ENCODE peak calls at places on chromosomes 5 and 9, in eight cellular contexts. G is upper lobe of right lung, U is HCT116, Q is dorsolateral prefrontal cortex, X is Calu3, J is GM20000, R is fibroblast of lung, S is astrocyte. H is an unnamed sample.

GRCh38 chr9:99169982-99170761 is 51.6 kb downstream of the ALG2 start:
- DNase-seq in S (no peak), X (no peak), R (peak), U (no peak), G (no peak), J (no peak), Q (no peak), H (no peak)

GRCh38 chr9:137365056-137365455 is 57.9 kb downstream of the EXD3 start:
- DNase-seq in G (no peak), U (no peak), S (no peak), J (no peak), R (no peak), X (no peak), Q (peak), H (no peak)

GRCh38 chr9:124913378-124913777 is 27.5 kb downstream of the GOLGA1 start:
- DNase-seq in Q (no peak), U (no peak), G (no peak), S (no peak), R (no peak), J (no peak), X (no peak), H (no peak)

GRCh38 chr9:137742698-137743097 is 123.9 kb downstream of the EHMT1 start:
- DNase-seq in G (no peak), U (no peak), X (no peak), R (peak), Q (no peak), S (no peak), J (no peak), H (no peak)

GRCh38 chr5:154543380-154543779 is 65.4 kb upstream of the HAND1 start:
- DNase-seq in J (no peak), R (peak), S (peak), U (no peak), X (no peak), G (no peak), Q (no peak), H (no peak)

GRCh38 chr5:33073856-33074255 is 362.7 kb downstream of the NPR3 start:
- DNase-seq in R (no peak), U (no peak), S (no peak), X (no peak), J (no peak), Q (no peak), G (no peak), H (no peak)

GRCh38 chr5:86858452-86858851 is 240.7 kb downstream of the COX7C start:
- DNase-seq in S (peak), U (no peak), Q (no peak), X (no peak), G (no peak), R (peak), J (no peak), H (no peak)

GRCh38 chr5:86461169-86461956 is 156.4 kb upstream of the COX7C start:
- DNase-seq in R (peak), G (no peak), S (no peak), X (peak), U (no peak), Q (no peak), J (no peak), H (no peak)

DNA sequence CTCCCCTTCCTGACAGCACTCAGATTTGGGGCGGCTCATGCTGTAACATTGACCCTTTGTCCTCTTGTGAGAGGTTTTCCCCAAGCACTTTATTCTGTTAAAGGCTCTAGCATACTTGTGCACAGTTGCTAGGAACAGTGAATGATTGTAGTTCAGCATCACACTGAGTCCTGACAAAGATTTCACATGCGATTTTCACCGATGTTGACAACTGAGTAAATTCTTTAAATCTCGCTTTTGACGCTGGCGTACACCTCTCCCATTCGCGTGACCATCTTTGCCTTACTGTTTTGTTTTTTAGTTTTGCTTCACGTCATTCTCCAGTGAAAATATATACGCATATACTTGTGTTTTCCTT is 788 bp downstream of the CDC37L1 start:
- DNase-seq in U (no peak), R (peak), X (no peak), Q (no peak), S (no peak), J (no peak), G (no peak), H (no peak)
- TF ChIP-seq CTCF in U (no peak), R (no peak), X (no peak), Q (no peak), S (no peak), J (no peak), G (no peak), H (no peak)

DNA sequence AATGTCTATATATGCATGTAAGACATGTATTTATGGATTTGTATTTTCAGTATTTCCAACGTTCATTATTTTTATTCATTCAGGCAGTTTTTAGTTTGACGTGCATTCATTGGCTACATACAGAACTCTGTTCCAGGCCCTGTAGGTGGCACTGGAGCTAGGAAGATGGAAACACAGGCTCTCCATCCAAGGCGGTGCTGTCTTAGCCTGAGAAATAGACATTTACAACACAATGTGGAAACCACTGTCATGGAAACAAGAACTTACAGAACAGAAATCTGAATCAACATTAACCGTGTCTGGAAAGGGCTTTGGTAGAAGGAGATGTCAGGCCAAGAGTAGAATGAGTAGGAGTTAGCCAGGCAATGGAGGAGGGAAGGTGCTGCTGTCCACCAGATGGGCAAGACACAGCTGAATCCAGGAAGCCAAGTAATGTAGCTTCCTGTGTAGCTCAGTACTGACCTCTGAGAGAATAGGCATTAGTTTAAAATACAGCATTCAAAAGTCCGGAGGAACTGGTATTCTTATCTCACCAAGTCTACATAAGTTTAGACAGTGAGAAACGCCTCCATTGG is 388.7 kb upstream of the CDH6 start:
- DNase-seq in U (no peak), X (no peak), S (peak), G (no peak), R (peak), J (no peak), Q (no peak), H (no peak)
- TF ChIP-seq CTCF in U (no peak), X (no peak), S (no peak), G (no peak), R (no peak), J (no peak), Q (no peak), H (no peak)

GRCh38 chr9:132412089-132412488 is 2.1 kb downstream of the CFAP77 start:
- DNase-seq in R (peak), Q (no peak), G (no peak), X (peak), U (peak), S (no peak), J (peak), H (peak)
- TF ChIP-seq CTCF in R (peak), Q (peak), G (peak), X (no peak), U (peak), S (peak), J (peak), H (peak)

DNA sequence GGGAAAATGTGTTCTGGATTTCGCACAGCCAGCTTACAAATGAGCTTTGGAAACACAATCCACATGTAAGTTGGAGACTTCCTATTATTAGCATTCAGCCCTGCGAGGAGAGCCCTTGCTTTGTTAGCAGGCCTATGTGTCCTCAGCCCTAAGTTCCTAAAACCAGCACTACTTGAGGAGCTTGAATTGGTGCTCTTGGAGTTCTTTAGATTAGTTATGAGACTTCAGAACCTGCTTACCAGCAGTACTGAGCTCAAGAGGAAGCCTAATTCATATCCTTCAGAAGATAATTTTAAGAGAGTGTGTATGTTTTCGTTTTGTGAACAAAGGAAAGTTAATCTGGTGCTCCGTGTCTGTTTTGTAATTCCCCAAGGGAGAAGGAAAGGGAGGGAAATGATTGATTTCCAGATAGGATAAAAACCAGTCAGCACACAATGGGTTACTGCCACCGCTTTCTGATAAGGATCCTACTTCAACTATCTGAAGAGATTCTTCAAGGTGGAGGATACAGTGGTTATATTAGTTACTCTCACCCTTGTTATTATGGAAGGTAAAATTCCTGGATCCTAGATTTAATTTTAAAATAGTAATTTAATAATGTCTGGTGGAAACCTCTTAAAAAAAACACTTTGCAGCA is 35.2 kb downstream of the PIK3R1 start:
- DNase-seq in S (no peak), J (no peak), U (no peak), R (no peak), X (no peak), G (no peak), Q (no peak), H (no peak)
- TF ChIP-seq CTCF in S (no peak), J (no peak), U (no peak), R (no peak), X (no peak), G (no peak), Q (no peak), H (no peak)

GRCh38 chr5:177098103-177098771 is 11.5 kb downstream of the FGFR4 start:
- DNase-seq in J (no peak), R (no peak), U (no peak), X (no peak), G (no peak), S (no peak), Q (no peak), H (no peak)
- TF ChIP-seq CTCF in J (no peak), R (no peak), U (no peak), X (no peak), G (no peak), S (no peak), Q (no peak), H (peak)

GRCh38 chr5:102971693-102972293 is 148.1 kb downstream of the GIN1 start:
- DNase-seq in U (peak), X (no peak), Q (no peak), S (peak), G (no peak), J (peak), R (peak), H (peak)
- TF ChIP-seq CTCF in U (peak), X (no peak), Q (peak), S (peak), G (peak), J (no peak), R (peak), H (peak)

DNA sequence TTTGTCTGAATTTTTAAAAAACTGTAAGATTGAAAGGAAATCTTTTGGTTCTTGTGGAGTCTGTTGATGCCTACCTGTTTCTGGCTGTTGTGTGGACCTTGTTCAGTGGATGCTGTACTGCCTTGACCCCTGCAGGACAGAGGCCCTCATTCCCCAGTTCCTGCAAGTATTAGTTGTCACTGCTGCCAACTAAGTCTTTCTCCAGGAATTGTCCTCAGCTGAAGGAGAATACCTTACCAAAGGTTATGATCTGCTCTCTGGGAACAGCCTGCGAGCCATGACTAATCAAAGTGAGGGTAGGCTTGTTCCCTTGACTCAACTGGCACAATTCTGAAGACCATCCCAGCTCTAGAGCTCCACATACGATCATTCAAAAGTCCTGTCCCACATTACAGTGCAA is 145.3 kb upstream of the FST start:
- DNase-seq in G (no peak), Q (no peak), X (peak), J (no peak), R (no peak), S (no peak), U (no peak), H (peak)
- TF ChIP-seq CTCF in G (no peak), Q (no peak), X (no peak), J (no peak), R (peak), S (no peak), U (peak), H (peak)

GRCh38 chr9:86464242-86464641 is 110.0 kb upstream of the TUT7 start:
- DNase-seq in Q (no peak), R (no peak), X (peak), J (no peak), G (no peak), U (no peak), S (no peak), H (no peak)

GRCh38 chr9:86471501-86471900 is 117.3 kb upstream of the TUT7 start:
- DNase-seq in Q (no peak), S (no peak), X (no peak), R (no peak), J (no peak), U (no peak), G (no peak), H (no peak)

GRCh38 chr9:86470326-86470725 is 116.1 kb upstream of the TUT7 start:
- DNase-seq in X (no peak), S (peak), G (no peak), U (no peak), Q (no peak), J (no peak), R (peak), H (no peak)

DNA sequence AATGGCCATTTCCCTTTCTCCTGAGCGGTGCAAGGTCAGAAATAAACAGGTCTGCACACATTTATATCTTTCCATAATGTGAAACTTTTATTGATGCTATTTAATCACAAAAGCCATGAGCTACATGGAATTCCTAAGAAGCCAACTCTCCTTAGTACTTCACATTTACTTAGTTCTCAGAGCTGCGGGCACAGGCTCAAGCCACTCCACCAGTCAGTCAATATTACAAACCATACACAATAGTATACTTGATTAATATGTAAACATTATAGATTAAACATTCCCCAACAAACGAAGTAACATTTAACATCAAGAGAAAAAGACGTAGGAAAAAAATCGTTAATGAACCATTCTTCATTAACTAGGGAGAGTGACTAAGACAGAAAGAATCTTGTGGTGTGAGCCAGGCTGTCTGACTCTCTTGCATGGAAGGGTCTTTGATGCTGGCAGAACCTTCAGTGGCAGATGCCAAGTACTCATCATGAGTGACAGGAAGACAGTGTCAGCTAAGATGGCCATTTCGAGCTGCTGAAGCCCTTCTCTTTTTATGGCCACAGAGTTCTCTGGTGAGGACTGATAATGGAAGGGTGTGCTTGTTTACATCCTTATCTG is 115.4 kb upstream of the TUT7 start:
- DNase-seq in G (no peak), R (peak), U (no peak), Q (no peak), J (no peak), S (peak), X (peak), H (no peak)
- TF ChIP-seq CTCF in G (no peak), R (no peak), U (no peak), Q (no peak), J (no peak), S (no peak), X (no peak), H (no peak)

DNA sequence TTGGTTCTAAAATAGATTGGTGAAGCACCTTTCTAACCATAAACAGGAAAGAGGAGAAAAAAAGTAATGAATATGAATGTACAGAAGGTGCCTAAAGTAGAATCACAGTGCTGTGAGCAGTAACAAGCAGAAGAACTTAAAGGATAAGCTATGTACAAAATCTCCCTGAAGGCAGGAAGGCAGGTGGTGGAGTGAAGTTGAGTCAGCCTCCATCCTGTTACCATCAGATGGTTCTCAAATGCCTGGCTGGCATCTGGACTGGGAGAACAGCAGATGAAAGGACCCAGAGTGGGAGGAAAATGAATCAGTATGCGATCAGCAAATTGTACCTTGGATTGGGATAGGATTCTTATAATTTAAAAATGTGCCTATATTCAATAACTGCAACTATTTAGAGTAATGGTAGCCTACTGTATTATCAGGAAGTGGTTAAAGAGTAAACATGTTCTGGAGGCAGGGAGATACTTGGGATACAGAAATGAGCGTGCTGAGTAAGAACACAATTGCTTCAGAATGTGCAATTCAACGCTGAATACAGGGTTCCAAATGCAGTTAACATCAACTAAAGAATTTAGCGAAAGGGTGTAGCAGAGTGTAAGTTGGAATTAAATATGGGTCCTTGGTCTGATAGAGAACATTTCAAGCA is 21.1 kb upstream of the FER start:
- DNase-seq in U (no peak), R (no peak), X (no peak), J (no peak), G (no peak), S (no peak), Q (no peak), H (no peak)
- TF ChIP-seq CTCF in U (no peak), R (no peak), X (no peak), J (no peak), G (no peak), S (no peak), Q (no peak), H (no peak)

GRCh38 chr5:76025790-76026189 is 57.4 kb upstream of the SV2C start:
- DNase-seq in G (no peak), X (no peak), Q (no peak), S (no peak), J (no peak), U (no peak), R (no peak), H (no peak)

GRCh38 chr5:76029739-76030138 is 53.4 kb upstream of the SV2C start:
- DNase-seq in S (no peak), Q (no peak), X (no peak), J (no peak), U (no peak), R (no peak), G (no peak), H (no peak)

GRCh38 chr5:76025069-76025468 is 58.1 kb upstream of the SV2C start:
- DNase-seq in X (no peak), S (no peak), R (no peak), G (no peak), Q (no peak), U (no peak), J (no peak), H (no peak)

DNA sequence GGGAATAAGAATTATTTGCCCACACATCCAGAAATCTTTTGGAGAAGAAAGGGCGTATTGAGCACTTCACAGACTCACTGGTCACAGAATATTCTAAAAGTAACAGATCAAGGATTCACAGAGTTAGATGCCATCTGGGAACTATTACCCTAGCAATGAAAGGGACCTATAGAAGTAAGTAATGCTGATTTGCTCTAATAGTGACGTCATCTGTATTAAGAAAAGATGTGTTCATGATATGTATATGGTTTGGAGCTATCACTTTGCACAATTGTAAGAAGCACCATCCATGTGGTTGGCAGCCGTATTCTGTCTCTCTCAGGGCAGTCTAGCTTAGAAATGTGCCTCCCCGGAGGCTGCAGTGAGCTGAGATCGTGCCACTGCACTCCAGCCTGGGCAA is 52.8 kb upstream of the SV2C start:
- DNase-seq in X (no peak), S (no peak), U (no peak), G (no peak), J (no peak), R (no peak), Q (no peak), H (no peak)
- TF ChIP-seq CTCF in X (no peak), S (no peak), U (no peak), G (no peak), J (no peak), R (no peak), Q (no peak), H (no peak)